ENCODE peak calls at places on chromosomes 5 and 9, in seven cellular contexts. K is COR-L47; P is central memory CD4-positive, alpha-beta T cell; Q is stimulated activated CD4-positive, alpha-beta T cell treated with anti-CD3 and anti-CD28 coated beads, Interleukin-12 subunit alpha, Interleukin-12 subunit beta, amount 100 ng/mL, for 48 hours; J is activated CD4-positive, alpha-beta T cell treated with anti-CD3 and anti-CD28 coated beads, Interleukin-2, amount 10 ng/mL, durations not matched to agents 7 days and 5 days; I is astrocyte; V is CD14-positive monocyte. S is an unnamed sample.

GRCh38 chr5:893711-894110 is 1.0 kb downstream of the TRIP13 start:
- DNase-seq in K (peak), P (no peak), Q (no peak), J (no peak), I (no peak), V (no peak), S (no peak)

GRCh38 chr5:95162231-95162992 is 122.5 kb downstream of the MCTP1 start:
- DNase-seq in K (peak), P (no peak), Q (no peak), J (no peak), I (no peak), V (no peak), S (no peak)

GRCh38 chr5:134018154-134018985 is 13.6 kb upstream of the VDAC1 start:
- DNase-seq in K (no peak), P (no peak), Q (no peak), J (no peak), I (peak), V (no peak), S (no peak)

GRCh38 chr5:78806544-78806943 is 158.0 kb upstream of the LHFPL2 start:
- DNase-seq in K (no peak), P (no peak), Q (no peak), J (no peak), I (peak), V (no peak), S (no peak)

GRCh38 chr5:91885291-91886265 is 502.5 kb upstream of the ARRDC3 start:
- DNase-seq in K (peak), P (no peak), Q (no peak), J (no peak), I (no peak), V (no peak), S (no peak)

GRCh38 chr9:13555516-13555915 is 276.0 kb upstream of the MPDZ start:
- DNase-seq in K (peak), P (no peak), Q (no peak), J (no peak), I (no peak), V (no peak), S (no peak)

GRCh38 chr5:115069087-115069968 is 100.4 kb downstream of the TRIM36 start:
- DNase-seq in K (peak), P (no peak), Q (no peak), J (no peak), I (peak), V (no peak), S (peak)

GRCh38 chr5:35129276-35129675 is 81.5 kb upstream of the AGXT2 start:
- DNase-seq in K (no peak), P (no peak), Q (no peak), J (no peak), I (peak), V (no peak), S (no peak)

GRCh38 chr5:41925555-41925946 is 470 bp downstream of the FBXO4 start:
- DNase-seq in K (no peak), P (peak), Q (no peak), J (peak), I (peak), V (no peak), S (peak)

GRCh38 chr9:110464321-110464720 is 115.2 kb downstream of the SVEP1 start:
- DNase-seq in K (no peak), P (no peak), Q (no peak), J (no peak), I (no peak), V (no peak), S (no peak)

GRCh38 chr9:117088786-117089185 is 326.1 kb downstream of the ASTN2 start:
- DNase-seq in K (no peak), P (no peak), Q (no peak), J (no peak), I (no peak), V (no peak), S (no peak)

GRCh38 chr5:1152771-1153282 is 41.0 kb upstream of the SLC12A7 start:
- DNase-seq in K (peak), P (no peak), Q (no peak), J (no peak), I (no peak), V (no peak), S (no peak)

GRCh38 chr5:149745212-149745943 is 15.3 kb downstream of the PPARGC1B start:
- DNase-seq in K (no peak), P (no peak), Q (no peak), J (no peak), I (no peak), V (no peak), S (no peak)

GRCh38 chr5:160359816-160360215 is 10.6 kb downstream of the C1QTNF2 start:
- DNase-seq in K (no peak), P (no peak), Q (no peak), J (no peak), I (no peak), V (no peak), S (no peak)

GRCh38 chr5:170632266-170632984 is 128.6 kb downstream of the KCNIP1 start:
- DNase-seq in K (no peak), P (no peak), Q (no peak), J (no peak), I (no peak), V (no peak), S (no peak)

GRCh38 chr9:38681747-38682227 is 38.1 kb downstream of the FAM240B start:
- DNase-seq in K (no peak), P (no peak), Q (no peak), J (no peak), I (peak), V (no peak), S (no peak)

GRCh38 chr9:88725300-88726024 is 190.5 kb downstream of the NXNL2 start:
- DNase-seq in K (no peak), P (no peak), Q (no peak), J (no peak), I (no peak), V (no peak), S (no peak)

GRCh38 chr9:126956929-126957686 is 42.5 kb downstream of the RALGPS1 start:
- DNase-seq in K (peak), P (no peak), Q (no peak), J (no peak), I (peak), V (no peak), S (no peak)

GRCh38 chr5:172683696-172684464 is 42.8 kb downstream of the NEURL1B start:
- DNase-seq in K (no peak), P (peak), Q (peak), J (peak), I (no peak), V (no peak), S (no peak)

GRCh38 chr5:153081385-153081784 is 409.1 kb upstream of the GRIA1 start:
- DNase-seq in K (peak), P (no peak), Q (no peak), J (no peak), I (no peak), V (no peak), S (no peak)

GRCh38 chr5:132074091-132074771 is 642 bp downstream of the CSF2 start:
- DNase-seq in K (no peak), P (no peak), Q (no peak), J (no peak), I (no peak), V (no peak), S (no peak)

GRCh38 chr9:114592356-114592755 is 4.8 kb downstream of the ATP6V1G1 start:
- DNase-seq in K (no peak), P (peak), Q (no peak), J (peak), I (no peak), V (peak), S (no peak)

GRCh38 chr5:115309751-115310370 is 13.4 kb upstream of the CCDC112 start:
- DNase-seq in K (peak), P (peak), Q (no peak), J (no peak), I (peak), V (no peak), S (no peak)

GRCh38 chr5:159905496-159905895 is 10.8 kb upstream of the ADRA1B start:
- DNase-seq in K (no peak), P (no peak), Q (no peak), J (no peak), I (peak), V (no peak), S (no peak)

GRCh38 chr5:120901199-120901598 is 437.1 kb downstream of the PRR16 start:
- DNase-seq in K (no peak), P (no peak), Q (no peak), J (no peak), I (no peak), V (no peak), S (no peak)

GRCh38 chr9:129881547-129882324 is 46.5 kb downstream of the USP20 start:
- DNase-seq in K (no peak), P (no peak), Q (no peak), J (no peak), I (no peak), V (no peak), S (no peak)